ENCODE peak calls at places on chromosomes 5 and 9, in nine cellular contexts. U is mucosa of descending colon; Z is CD8-positive, alpha-beta T cell; E is adipocyte; H is AG04450; Q is GM12878; V is NT2/D1; J is ovary; C is psoas muscle. M is an unnamed sample. For H3K9me3, the result is how much of the 10 kb centered on the place peaks cover.

GRCh38 chr5:155189476-155189875 is 175.9 kb downstream of the KIF4B start:
- DNase-seq in U (no peak), Z (no peak), E (no peak), H (no peak), Q (no peak), V (peak), J (no peak), C (no peak), M (no peak)

GRCh38 chr9:81613002-81613750 is 76.2 kb downstream of the TLE1 start:
- DNase-seq in U (peak), Z (no peak), E (peak), H (peak), Q (no peak), V (no peak), J (peak), C (peak), M (no peak)

GRCh38 chr5:64665243-64665642 is 25.1 kb upstream of the SHISAL2B start:
- DNase-seq in U (no peak), Z (no peak), E (no peak), H (no peak), Q (no peak), V (no peak), J (no peak), C (no peak), M (no peak)

GRCh38 chr5:98768160-98769005 is 5.1 kb upstream of the RGMB start:
- DNase-seq in U (peak), Z (peak), E (peak), H (no peak), Q (no peak), V (no peak), J (peak), C (peak), M (no peak)

GRCh38 chr9:107280543-107280942 is 2.5 kb upstream of the RAD23B start:
- DNase-seq in U (no peak), Z (no peak), E (no peak), H (no peak), Q (no peak), V (no peak), J (no peak), C (no peak), M (no peak)

GRCh38 chr5:78509884-78510769 is 138.4 kb downstream of the LHFPL2 start:
- DNase-seq in U (peak), Z (peak), E (no peak), H (no peak), Q (no peak), V (no peak), J (no peak), C (peak), M (no peak)

GRCh38 chr9:13447551-13448422 is 168.3 kb upstream of the MPDZ start:
- DNase-seq in U (no peak), Z (no peak), E (no peak), H (no peak), Q (no peak), V (no peak), J (no peak), C (no peak), M (no peak)

GRCh38 chr5:73783823-73784222 is 157.8 kb downstream of the ARHGEF28 start:
- DNase-seq in U (no peak), Z (no peak), E (peak), H (no peak), Q (no peak), V (no peak), J (no peak), C (no peak), M (no peak)

GRCh38 chr9:69922646-69923045 is 102.0 kb downstream of the CFAP95 start:
- DNase-seq in U (no peak), Z (no peak), E (no peak), H (no peak), Q (no peak), V (no peak), J (no peak), C (no peak), M (no peak)

GRCh38 chr5:159022178-159022556 is 77.5 kb downstream of the EBF1 start:
- DNase-seq in U (no peak), Z (no peak), E (no peak), H (peak), Q (no peak), V (no peak), J (peak), C (peak), M (no peak)

GRCh38 chr5:176529116-176529823 is 7.9 kb downstream of the RNF44 start:
- DNase-seq in U (no peak), Z (no peak), E (no peak), H (no peak), Q (no peak), V (no peak), J (no peak), C (no peak), M (no peak)

GRCh38 chr5:96257904-96258303 is 175.1 kb downstream of the PCSK1 start:
- DNase-seq in U (no peak), Z (no peak), E (peak), H (peak), Q (no peak), V (no peak), J (no peak), C (no peak), M (no peak)

GRCh38 chr9:33032292-33032691 is 7.2 kb downstream of the DNAJA1 start:
- DNase-seq in U (no peak), Z (no peak), E (no peak), H (no peak), Q (no peak), V (no peak), J (no peak), C (no peak), M (no peak)

GRCh38 chr9:24616858-24617257 is 71.2 kb upstream of the IZUMO3 start:
- DNase-seq in U (no peak), Z (no peak), E (no peak), H (no peak), Q (no peak), V (no peak), J (no peak), C (no peak), M (no peak)

GRCh38 chr9:100602302-100602930 is 24.5 kb downstream of the CAVIN4 start:
- DNase-seq in U (no peak), Z (no peak), E (peak), H (no peak), Q (no peak), V (peak), J (no peak), C (no peak), M (no peak)

GRCh38 chr5:169303119-169303515 is 2.2 kb upstream of the SLIT3 start:
- DNase-seq in U (no peak), Z (no peak), E (peak), H (no peak), Q (no peak), V (no peak), J (no peak), C (no peak), M (no peak)

GRCh38 chr5:14331377-14331776 is 188.2 kb downstream of the TRIO start:
- DNase-seq in U (no peak), Z (no peak), E (peak), H (no peak), Q (no peak), V (no peak), J (no peak), C (no peak), M (no peak)

GRCh38 chr5:2903451-2904395 is 152.2 kb upstream of the IRX2 start:
- DNase-seq in U (no peak), Z (peak), E (no peak), H (no peak), Q (no peak), V (no peak), J (no peak), C (no peak), M (no peak)

GRCh38 chr5:73022480-73023169 is 66.8 kb downstream of the FCHO2 start:
- DNase-seq in U (no peak), Z (no peak), E (peak), H (no peak), Q (no peak), V (no peak), J (no peak), C (no peak), M (no peak)

GRCh38 chr9:33290994-33291397 is 680 bp downstream of the NFX1 start:
- DNase-seq in U (no peak), Z (no peak), E (no peak), H (no peak), Q (no peak), V (no peak), J (no peak), C (no peak), M (no peak)

GRCh38 chr9:111548623-111549022 is 23.6 kb downstream of the ZNF483 start:
- DNase-seq in U (no peak), Z (no peak), E (no peak), H (no peak), Q (no peak), V (no peak), J (no peak), C (no peak), M (no peak)
- H3K9me3 ChIP-seq in U (half or more), Z (under half), E (half or more), H (under half), Q (under half), V (half or more), J (under half), C (half or more), M (under half)

GRCh38 chr5:157469687-157470086 is 9.7 kb downstream of the NIPAL4 start:
- DNase-seq in U (no peak), Z (no peak), E (no peak), H (no peak), Q (no peak), V (no peak), J (no peak), C (no peak), M (no peak)

GRCh38 chr5:157469073-157469472 is 9.1 kb downstream of the NIPAL4 start:
- DNase-seq in U (no peak), Z (no peak), E (no peak), H (no peak), Q (no peak), V (no peak), J (no peak), C (no peak), M (no peak)

GRCh38 chr5:157468293-157468965 is 8.4 kb downstream of the NIPAL4 start:
- DNase-seq in U (no peak), Z (no peak), E (no peak), H (no peak), Q (no peak), V (no peak), J (no peak), C (no peak), M (no peak)

GRCh38 chr5:157471709-157472108 is 11.7 kb downstream of the NIPAL4 start:
- DNase-seq in U (no peak), Z (no peak), E (peak), H (no peak), Q (no peak), V (peak), J (no peak), C (no peak), M (no peak)

DNA sequence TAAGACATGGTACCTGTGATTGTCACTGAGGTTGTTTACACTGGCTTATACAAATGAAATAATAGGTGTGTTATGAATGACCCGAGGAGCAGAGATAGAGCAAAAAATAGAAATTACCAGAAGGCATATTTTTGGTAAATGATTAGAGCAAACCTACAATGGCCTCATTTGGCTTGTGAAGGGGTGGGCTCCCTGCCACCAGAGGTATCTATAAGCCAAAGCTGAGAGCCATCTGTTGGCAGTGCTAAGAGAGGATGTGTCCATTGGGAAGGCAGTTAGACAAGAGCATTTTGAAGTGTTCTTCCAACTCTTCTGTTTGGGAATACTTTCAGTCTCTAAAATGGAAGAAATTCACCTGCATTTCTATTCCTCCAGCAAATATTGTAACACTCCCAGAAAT is 10.6 kb downstream of the NIPAL4 start:
- DNase-seq in U (no peak), Z (no peak), E (no peak), H (no peak), Q (no peak), V (no peak), J (no peak), C (no peak), M (no peak)
- H3K9me3 ChIP-seq in U (under half), Z (under half), E (under half), H (under half), Q (under half), V (under half), J (under half), C (under half), M (under half)

DNA sequence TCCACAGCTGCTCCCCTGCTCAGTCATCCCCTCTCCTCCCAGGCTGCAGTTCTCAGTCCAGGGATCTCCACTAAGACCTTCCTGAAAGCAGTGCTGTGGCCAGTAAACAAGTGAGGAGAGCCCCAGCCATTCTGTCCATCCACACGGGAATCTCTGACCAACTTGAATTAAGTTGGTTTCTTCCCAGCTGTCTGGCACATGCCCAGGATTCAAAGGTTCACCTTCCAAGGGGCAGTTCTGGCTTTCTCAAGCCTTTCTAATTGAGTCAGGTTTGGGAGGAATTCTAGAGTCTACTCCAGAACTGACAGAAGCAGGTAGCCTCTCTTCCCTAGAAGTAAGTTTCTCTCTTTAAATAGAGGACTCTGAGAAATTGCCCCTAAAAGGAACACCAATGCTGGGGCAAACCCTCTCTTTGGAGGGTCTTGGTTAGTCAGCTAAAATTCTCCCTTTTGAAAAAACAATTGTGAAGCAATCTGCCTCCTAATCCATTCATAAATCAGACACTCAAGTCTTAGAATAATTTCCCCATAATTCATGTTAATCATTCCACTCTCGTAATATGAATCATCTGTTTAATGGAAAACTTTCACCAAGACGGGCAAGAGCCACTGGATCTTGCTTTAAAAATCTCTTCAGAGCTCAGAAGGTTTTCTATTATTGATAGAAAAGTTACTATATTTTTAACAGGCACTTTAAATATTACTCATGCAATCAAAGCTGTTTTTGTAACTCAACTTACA is 133.8 kb downstream of the SPOCK1 start:
- DNase-seq in U (no peak), Z (no peak), E (peak), H (no peak), Q (no peak), V (no peak), J (no peak), C (no peak), M (no peak)
- H3K9me3 ChIP-seq in U (under half), Z (under half), E (under half), H (under half), Q (under half), V (under half), J (under half), C (under half), M (under half)

DNA sequence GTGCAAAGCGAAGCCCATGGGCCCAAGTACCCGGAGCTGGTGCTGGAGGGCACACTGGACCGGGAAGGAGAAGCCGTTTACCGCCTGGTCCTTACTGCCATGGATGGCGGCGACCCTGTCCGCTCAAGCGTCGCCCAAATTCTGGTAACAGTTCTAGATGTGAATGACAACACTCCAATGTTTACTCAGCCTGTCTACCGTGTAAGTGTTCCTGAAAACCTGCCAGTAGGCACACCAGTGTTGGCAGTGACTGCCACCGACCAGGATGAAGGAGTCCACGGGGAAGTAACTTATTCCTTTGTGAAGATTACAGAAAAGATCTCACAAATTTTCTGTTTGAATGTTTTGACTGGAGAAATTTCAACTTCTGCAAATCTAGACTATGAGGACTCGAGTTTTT is 936 bp downstream of the PCDHGA6 start:
- DNase-seq in U (no peak), Z (no peak), E (no peak), H (no peak), Q (no peak), V (no peak), J (no peak), C (no peak), M (no peak)
- H3K9me3 ChIP-seq in U (half or more), Z (under half), E (half or more), H (half or more), Q (under half), V (under half), J (under half), C (under half), M (under half)

GRCh38 chr9:103661663-103662062 is 432.4 kb upstream of the SMC2 start:
- DNase-seq in U (no peak), Z (no peak), E (no peak), H (no peak), Q (no peak), V (no peak), J (no peak), C (no peak), M (no peak)

GRCh38 chr9:103660830-103661229 is 433.3 kb upstream of the SMC2 start:
- DNase-seq in U (no peak), Z (no peak), E (no peak), H (no peak), Q (no peak), V (no peak), J (no peak), C (no peak), M (no peak)

DNA sequence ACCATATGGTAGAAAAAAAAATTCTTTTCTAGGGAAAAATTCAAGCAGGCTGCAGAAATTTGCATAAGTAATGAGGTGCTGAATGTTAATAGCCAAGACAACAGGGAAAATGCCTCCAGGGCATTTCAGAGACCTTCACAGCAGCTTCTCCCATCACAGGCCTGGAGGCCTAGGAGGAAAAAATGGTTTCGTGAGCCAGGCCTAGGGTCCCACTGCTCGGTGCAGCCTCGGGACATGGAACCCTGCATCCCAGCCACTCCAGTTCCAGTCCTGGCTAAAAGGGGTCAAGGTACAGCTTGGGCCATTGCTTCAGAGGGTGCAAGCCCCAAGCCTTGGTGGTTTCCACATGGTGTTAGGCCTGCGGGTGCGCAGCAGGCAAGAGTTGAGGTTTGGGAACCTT is 436.0 kb upstream of the SMC2 start:
- DNase-seq in U (no peak), Z (no peak), E (no peak), H (no peak), Q (no peak), V (no peak), J (no peak), C (no peak), M (no peak)
- H3K9me3 ChIP-seq in U (under half), Z (under half), E (under half), H (under half), Q (under half), V (under half), J (under half), C (under half), M (under half)

GRCh38 chr5:140502834-140503233 is 44.6 kb upstream of the EIF4EBP3 start:
- DNase-seq in U (no peak), Z (no peak), E (no peak), H (no peak), Q (no peak), V (no peak), J (no peak), C (no peak), M (no peak)
- H3K9me3 ChIP-seq in U (under half), Z (under half), E (under half), H (under half), Q (under half), V (under half), J (under half), C (under half), M (under half)

GRCh38 chr5:141422742-141423291 is 2.0 kb downstream of the PCDHGA11 start:
- DNase-seq in U (no peak), Z (no peak), E (no peak), H (no peak), Q (no peak), V (no peak), J (no peak), C (no peak), M (no peak)
- H3K9me3 ChIP-seq in U (half or more), Z (under half), E (half or more), H (half or more), Q (under half), V (half or more), J (under half), C (under half), M (under half)

DNA sequence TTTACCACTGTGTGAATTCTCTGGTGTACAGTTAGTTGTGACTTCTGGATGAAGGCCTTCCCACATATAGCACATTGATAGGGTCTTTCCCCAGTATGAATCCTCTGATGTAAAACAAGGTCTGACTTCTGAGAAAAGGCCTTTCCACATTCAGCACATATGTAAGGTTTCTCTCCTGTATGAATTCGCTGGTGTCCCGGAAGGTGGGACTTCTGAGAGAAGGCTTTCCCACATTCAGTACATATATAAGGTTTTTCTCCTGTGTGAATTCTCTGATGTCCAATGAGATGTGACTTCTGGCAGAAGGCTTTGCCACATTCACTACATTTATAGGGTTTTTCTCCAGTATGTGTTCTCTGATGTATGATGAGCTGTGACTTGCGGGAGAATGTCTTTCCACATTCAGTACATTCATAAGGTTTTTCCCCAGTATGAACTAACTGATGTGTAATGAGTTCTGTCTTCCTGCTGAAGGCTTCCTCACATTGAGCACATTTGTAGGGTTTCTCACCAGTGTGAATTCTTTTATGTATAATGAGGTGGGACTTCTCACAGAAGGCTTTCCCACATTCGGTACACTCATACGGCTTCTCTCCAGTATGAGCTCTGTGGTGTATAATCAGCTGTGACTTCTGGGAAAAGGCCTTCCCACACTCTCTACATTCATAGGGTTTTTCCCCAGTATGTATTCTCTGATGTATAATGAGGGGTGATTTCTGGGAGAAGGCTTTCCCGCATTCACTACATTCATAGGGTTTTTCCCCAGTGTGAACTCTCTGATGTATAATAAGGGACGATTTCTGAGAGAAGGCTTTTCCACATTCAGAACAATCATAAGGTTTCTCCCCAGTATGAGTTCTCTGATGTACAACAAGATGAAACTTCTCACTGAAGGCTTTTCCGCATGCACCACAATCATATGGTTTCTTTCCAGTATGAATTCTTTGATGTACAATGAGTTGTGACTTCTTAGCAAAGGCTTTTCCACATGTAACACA is 9.1 kb downstream of the ZNF300 start:
- DNase-seq in U (no peak), Z (no peak), E (no peak), H (no peak), Q (no peak), V (no peak), J (no peak), C (no peak), M (no peak)
- H3K9me3 ChIP-seq in U (half or more), Z (half or more), E (half or more), H (under half), Q (under half), V (half or more), J (under half), C (half or more), M (under half)

DNA sequence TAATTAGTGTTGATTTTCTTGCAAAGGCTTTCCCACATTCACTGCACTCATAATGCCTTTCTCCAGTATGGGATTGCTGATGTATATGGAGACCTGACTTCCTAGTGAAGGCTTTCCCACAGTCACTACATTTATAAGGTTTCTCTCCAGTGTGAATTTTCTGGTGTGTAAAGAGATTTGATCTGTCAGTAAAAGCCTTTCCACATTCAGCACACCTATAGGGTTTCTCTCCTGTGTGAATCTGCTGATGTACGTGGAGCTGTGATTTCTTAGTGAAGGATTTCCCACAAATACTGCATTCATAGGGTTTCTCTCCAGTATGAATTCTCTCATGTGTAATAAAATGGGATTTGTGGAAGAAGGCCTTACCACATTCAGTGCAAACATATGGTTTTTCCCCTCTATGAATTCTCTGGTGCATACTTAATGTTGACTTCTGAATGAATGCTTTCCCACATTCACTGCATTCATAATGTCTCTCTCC is 31.1 kb downstream of the ZNF484 start:
- DNase-seq in U (no peak), Z (no peak), E (no peak), H (no peak), Q (no peak), V (no peak), J (no peak), C (no peak), M (no peak)
- H3K9me3 ChIP-seq in U (half or more), Z (under half), E (half or more), H (under half), Q (under half), V (half or more), J (under half), C (half or more), M (under half)

M was measured in T-helper 17 cell.